ENCODE peak calls at places on chromosomes 3 and 15, in five cellular contexts. Q, G, C, X and R are unnamed samples.

GRCh38 chr15:90407871-90408317 is 19.9 kb downstream of the IQGAP1 start:
- DNase-seq in X (no peak), Q (no peak), C (no peak), G (peak), R (no peak)

GRCh38 chr3:140715035-140715434 is 37.2 kb downstream of the TRIM42 start:
- DNase-seq in X (no peak), G (no peak), Q (no peak), C (no peak), R (no peak)

GRCh38 chr3:55461896-55462295 is 25.2 kb downstream of the WNT5A start:
- DNase-seq in C (no peak), G (peak), Q (peak), X (no peak), R (no peak)

GRCh38 chr3:186930639-186931486 is 537 bp downstream of the ST6GAL1 start:
- DNase-seq in Q (peak), G (peak), X (no peak), C (peak), R (peak)

GRCh38 chr15:66240240-66240842 is 13.2 kb downstream of the MEGF11 start:
- DNase-seq in C (no peak), Q (no peak), X (no peak), G (no peak), R (no peak)

GRCh38 chr3:64859625-64860590 is 172.1 kb upstream of the ADAMTS9 start:
- DNase-seq in X (no peak), Q (no peak), C (no peak), G (peak), R (no peak)

GRCh38 chr15:45642203-45642932 is 7.5 kb downstream of the SQOR start:
- DNase-seq in X (peak), C (no peak), Q (peak), G (peak), R (no peak)

GRCh38 chr3:142215111-142215510 is 10.3 kb downstream of the GK5 start:
- DNase-seq in X (no peak), G (no peak), Q (no peak), C (no peak), R (no peak)

GRCh38 chr15:23497710-23498111 is 50.7 kb upstream of the GOLGA6L2 start:
- DNase-seq in C (no peak), X (no peak), Q (peak), G (peak), R (no peak)

GRCh38 chr3:124813541-124813940 is 73.6 kb downstream of the ITGB5 start:
- DNase-seq in Q (no peak), X (no peak), G (no peak), C (no peak), R (no peak)

GRCh38 chr3:186986811-186987210 is 56.5 kb downstream of the ST6GAL1 start:
- DNase-seq in C (no peak), Q (no peak), X (no peak), G (no peak), R (no peak)

GRCh38 chr3:9130318-9131110 is 118.9 kb downstream of the SRGAP3 start:
- DNase-seq in C (no peak), Q (no peak), G (no peak), X (no peak), R (no peak)

GRCh38 chr3:50388720-50389352 is 29.5 kb upstream of the TMEM115 start:
- DNase-seq in X (no peak), C (no peak), G (peak), Q (no peak), R (no peak)

GRCh38 chr3:126750760-126751129 is 46.7 kb downstream of the CHCHD6 start:
- DNase-seq in Q (no peak), X (no peak), G (no peak), C (peak), R (peak)

GRCh38 chr15:27676647-27677046 is 422.5 kb downstream of the OCA2 start:
- DNase-seq in C (no peak), G (no peak), Q (no peak), X (no peak), R (no peak)

GRCh38 chr3:122100591-122101491 is 45.7 kb downstream of the CD86 start:
- DNase-seq in Q (no peak), G (no peak), X (no peak), C (no peak), R (peak)

GRCh38 chr3:23667536-23668429 is 138.0 kb upstream of the UBE2E1 start:
- DNase-seq in Q (peak), C (no peak), X (no peak), G (no peak), R (no peak)

GRCh38 chr3:178084938-178085816 is 451.1 kb upstream of the KCNMB2 start:
- DNase-seq in X (no peak), G (peak), C (peak), Q (no peak), R (peak)

GRCh38 chr15:94119215-94119815 is 112.0 kb upstream of the MCTP2 start:
- DNase-seq in C (no peak), X (no peak), Q (no peak), G (no peak), R (no peak)

GRCh38 chr3:2133191-2133590 is 34.5 kb downstream of the CNTN4 start:
- DNase-seq in X (no peak), C (no peak), Q (no peak), G (no peak), R (no peak)

GRCh38 chr3:197356275-197356674 is 57.9 kb upstream of the DLG1 start:
- DNase-seq in G (no peak), C (no peak), X (no peak), Q (no peak), R (no peak)

GRCh38 chr3:120693439-120694172 is 11.6 kb upstream of the HGD start:
- DNase-seq in G (no peak), C (no peak), X (no peak), Q (peak), R (no peak)

GRCh38 chr15:90266061-90266431 is 574 bp downstream of the NGRN start:
- DNase-seq in G (peak), X (peak), Q (peak), C (no peak), R (no peak)

GRCh38 chr15:59380902-59381610 is 8.4 kb upstream of the MYO1E start:
- DNase-seq in X (no peak), C (no peak), Q (no peak), G (no peak), R (no peak)

GRCh38 chr3:32709346-32709745 is 24.4 kb downstream of the CNOT10 start:
- DNase-seq in X (no peak), C (no peak), G (no peak), Q (no peak), R (no peak)

GRCh38 chr3:158167737-158168469 is 58.0 kb downstream of the RSRC1 start:
- DNase-seq in X (peak), C (no peak), G (peak), Q (peak), R (no peak)

GRCh38 chr3:98808071-98808470 is 44.9 kb downstream of the ST3GAL6 start:
- DNase-seq in C (no peak), G (no peak), Q (no peak), X (no peak), R (no peak)

GRCh38 chr3:169044341-169045113 is 619.0 kb downstream of the MECOM start:
- DNase-seq in C (no peak), Q (peak), X (peak), G (peak), R (no peak)

GRCh38 chr3:147773236-147773635 is 364.1 kb downstream of the ZIC1 start:
- DNase-seq in G (no peak), X (no peak), C (no peak), Q (no peak), R (no peak)

GRCh38 chr3:56296361-56296760 is 171.9 kb downstream of the ERC2 start:
- DNase-seq in C (no peak), X (no peak), Q (no peak), G (no peak), R (no peak)

GRCh38 chr3:37054370-37054769 is 61.1 kb downstream of the MLH1 start:
- DNase-seq in X (no peak), Q (peak), C (no peak), G (peak), R (no peak)

GRCh38 chr3:13202744-13203397 is 129.6 kb upstream of the IQSEC1 start:
- DNase-seq in G (no peak), Q (no peak), C (no peak), X (no peak), R (no peak)

GRCh38 chr3:69819283-69819682 is 80.0 kb downstream of the MITF start:
- DNase-seq in C (no peak), Q (no peak), X (no peak), G (no peak), R (peak)

GRCh38 chr3:176526194-176526593 is 671.1 kb downstream of the TBL1XR1 start:
- DNase-seq in C (no peak), G (no peak), X (no peak), Q (no peak), R (no peak)